ENCODE peak calls at places on chromosomes 7 and 10, in nine cellular contexts. O, P, L, G, D, A, Z, I and C are unnamed samples.

GRCh38 chr10:62402503-62402902 is 28.3 kb downstream of the ZNF365 start:
- DNase-seq in O (no peak), P (no peak), L (no peak), G (no peak), D (no peak), A (no peak), Z (no peak), I (no peak), C (no peak)

GRCh38 chr10:17693009-17693408 is 49.1 kb downstream of the STAM start:
- DNase-seq in O (no peak), P (no peak), L (no peak), G (no peak), D (no peak), A (no peak), Z (no peak), I (no peak), C (no peak)

GRCh38 chr7:151506901-151507382 is 12.8 kb downstream of the RHEB start:
- DNase-seq in O (no peak), P (no peak), L (no peak), G (peak), D (no peak), A (no peak), Z (no peak), I (no peak), C (no peak)

GRCh38 chr10:6347391-6347951 is 144.7 kb downstream of the PFKFB3 start:
- DNase-seq in O (no peak), P (no peak), L (no peak), G (no peak), D (no peak), A (no peak), Z (peak), I (no peak), C (no peak)

GRCh38 chr7:115546790-115547189 is 483.8 kb downstream of the TFEC start:
- DNase-seq in O (no peak), P (no peak), L (no peak), G (peak), D (no peak), A (no peak), Z (no peak), I (no peak), C (no peak)

GRCh38 chr10:5532618-5533097 is 7.9 kb downstream of the CALML3 start:
- DNase-seq in O (no peak), P (no peak), L (no peak), G (no peak), D (no peak), A (peak), Z (no peak), I (no peak), C (no peak)

GRCh38 chr10:119205926-119206602 is 1.3 kb upstream of the GRK5 start:
- DNase-seq in O (peak), P (no peak), L (no peak), G (peak), D (no peak), A (peak), Z (peak), I (no peak), C (no peak)

GRCh38 chr7:41711283-41712064 is 8.6 kb upstream of the INHBA start:
- DNase-seq in O (no peak), P (no peak), L (peak), G (peak), D (no peak), A (no peak), Z (peak), I (no peak), C (no peak)

GRCh38 chr10:71726673-71727428 is 7.3 kb upstream of the C10orf105 start:
- DNase-seq in O (no peak), P (no peak), L (no peak), G (no peak), D (no peak), A (no peak), Z (peak), I (no peak), C (no peak)

GRCh38 chr7:99096124-99096887 is 47.6 kb downstream of the SMURF1 start:
- DNase-seq in O (peak), P (no peak), L (peak), G (no peak), D (no peak), A (no peak), Z (no peak), I (peak), C (no peak)

GRCh38 chr7:4716946-4717694 is 35.0 kb downstream of the FOXK1 start:
- DNase-seq in O (no peak), P (no peak), L (no peak), G (no peak), D (no peak), A (no peak), Z (no peak), I (no peak), C (no peak)

GRCh38 chr10:88542522-88542921 is 40.6 kb downstream of the RNLS start:
- DNase-seq in O (no peak), P (no peak), L (peak), G (no peak), D (no peak), A (no peak), Z (no peak), I (no peak), C (no peak)

DNA sequence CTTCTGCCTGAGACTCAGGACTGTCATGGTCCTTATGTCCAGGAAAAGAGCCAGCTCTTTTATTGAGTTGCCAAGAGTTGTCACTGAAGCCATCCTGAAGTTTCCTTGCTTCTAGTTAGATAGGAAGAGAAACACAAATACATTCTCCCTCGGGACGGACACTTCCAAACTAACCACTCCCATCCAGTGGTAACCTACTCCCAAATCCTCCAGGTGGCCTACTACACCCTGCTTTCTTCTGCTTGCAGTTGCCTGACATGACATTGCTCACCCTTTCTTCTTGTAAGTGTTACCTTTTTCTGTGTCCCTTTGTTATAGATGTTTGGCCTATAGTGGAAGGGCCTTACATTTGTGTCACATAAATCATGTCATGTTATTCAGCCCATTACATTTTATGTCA is 346.8 kb downstream of the NRG3 start:
- DNase-seq in O (no peak), P (no peak), L (no peak), G (no peak), D (no peak), A (no peak), Z (no peak), I (no peak), C (no peak)
- TF ChIP-seq CTCF in O (no peak), P (no peak), L (no peak), G (no peak), D (no peak), A (peak), Z (peak), I (no peak), C (no peak)

GRCh38 chr10:23187155-23187554 is 5.0 kb upstream of the PTF1A start:
- DNase-seq in O (no peak), P (no peak), L (no peak), G (no peak), D (no peak), A (no peak), Z (no peak), I (no peak), C (no peak)
- H3K4me3 ChIP-seq in O (no peak), P (no peak), L (no peak), G (no peak), D (no peak), A (no peak), Z (no peak), I (no peak), C (no peak)

DNA sequence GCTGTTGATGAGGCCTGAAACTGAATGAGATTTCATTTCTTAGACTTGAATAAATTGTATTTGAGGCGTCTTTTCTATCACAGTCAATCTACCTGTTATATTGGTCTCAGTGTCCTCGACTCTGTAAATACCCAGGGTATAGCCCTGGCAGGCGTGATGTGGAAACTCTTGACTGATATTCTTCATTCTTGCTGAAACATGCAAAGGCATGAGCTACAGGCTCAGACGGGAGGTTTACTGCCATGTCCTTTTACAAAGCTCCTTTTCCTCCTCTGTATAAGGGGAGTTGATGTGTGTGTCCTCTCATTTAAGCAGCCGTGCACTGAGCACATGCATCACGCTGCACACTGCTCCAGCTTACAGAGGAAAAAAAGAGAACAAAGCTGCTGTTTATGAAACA is 440.5 kb upstream of the AKR1E2 start:
- DNase-seq in O (no peak), P (no peak), L (no peak), G (no peak), D (no peak), A (no peak), Z (no peak), I (no peak), C (no peak)
- TF ChIP-seq CTCF in O (no peak), P (no peak), L (no peak), G (no peak), D (no peak), A (no peak), Z (no peak), I (no peak), C (no peak)

GRCh38 chr7:55021951-55022617 is 3.3 kb downstream of the EGFR start:
- DNase-seq in O (no peak), P (no peak), L (peak), G (no peak), D (peak), A (no peak), Z (no peak), I (no peak), C (no peak)
- H3K4me3 ChIP-seq in O (no peak), P (peak), L (peak), G (peak), D (peak), A (peak), Z (no peak), I (peak), C (peak)

GRCh38 chr7:100826546-100827329 is 585 bp downstream of the EPHB4 start:
- DNase-seq in O (no peak), P (no peak), L (no peak), G (no peak), D (no peak), A (no peak), Z (no peak), I (no peak), C (no peak)
- TF ChIP-seq CTCF in O (no peak), P (no peak), L (no peak), G (no peak), D (no peak), A (no peak), Z (no peak), I (no peak), C (no peak)

GRCh38 chr7:130152270-130153141 is 52.7 kb downstream of the TMEM209 start:
- DNase-seq in O (no peak), P (no peak), L (peak), G (no peak), D (peak), A (no peak), Z (no peak), I (no peak), C (no peak)
- H3K4me3 ChIP-seq in O (no peak), P (no peak), L (peak), G (no peak), D (no peak), A (no peak), Z (no peak), I (no peak), C (no peak)